ENCODE peak calls at places on chromosome 19, in six cellular contexts. P is HCT116, T is fibroblast of lung, D is IMR-90, H is GM23248, Q is endodermal cell. G is an unnamed sample.
A peak's percentile ranks its signal among the peaks of the same experiment; 100 is the strongest.

GRCh38 chr19:44988896-44989563 is 12.2 kb upstream of the RELB start:
- DNase-seq in P (peak; percentile 26), H (peak; percentile 87), T (peak; percentile 63), Q (peak; percentile 92), D (peak; percentile 62), G (peak; percentile 83)

GRCh38 chr19:54534156-54534555 is 31.5 kb downstream of the LAIR2 start:
- DNase-seq in T (no peak), H (no peak), D (no peak), P (no peak), Q (no peak), G (no peak)

GRCh38 chr19:35253316-35254286 is 4.8 kb downstream of the LSR start:
- DNase-seq in H (no peak), P (no peak), D (no peak), Q (peak; percentile 85), T (no peak), G (no peak)

GRCh38 chr19:49546825-49547565 is 19.2 kb downstream of the RCN3 start:
- DNase-seq in Q (peak; percentile 91), D (peak; percentile 89), H (peak; percentile 94), P (peak; percentile 85), T (peak; percentile 91), G (no peak)

GRCh38 chr19:18541992-18542935 is 1.1 kb downstream of the FKBP8 start:
- DNase-seq in P (no peak), H (peak; percentile 58), Q (peak; percentile 69), T (no peak), D (no peak), G (no peak)

GRCh38 chr19:11356676-11357550 is 1.7 kb downstream of the PLPPR2 start:
- DNase-seq in P (no peak), T (no peak), D (no peak), Q (no peak), H (no peak), G (no peak)

GRCh38 chr19:54938906-54939305 is 8.4 kb downstream of the NLRP7 start:
- DNase-seq in P (no peak), D (no peak), H (no peak), T (no peak), Q (no peak), G (no peak)

GRCh38 chr19:45076029-45076850 is at the start of gene ZNF296:
- DNase-seq in H (peak; percentile 63), Q (peak; percentile 94), P (peak; percentile 75), D (no peak), T (peak; percentile 43), G (peak; percentile 93)

GRCh38 chr19:48290923-48291700 is 21.2 kb downstream of the ZNF114 start:
- DNase-seq in D (peak; percentile 81), H (peak; percentile 85), Q (peak; percentile 95), T (peak; percentile 84), P (no peak), G (peak; percentile 89)

GRCh38 chr19:16342002-16342715 is 17.5 kb downstream of the KLF2 start:
- DNase-seq in Q (no peak), P (no peak), H (peak; percentile 39), D (no peak), T (no peak), G (peak; percentile 62)

GRCh38 chr19:18090545-18091216 is 3.9 kb upstream of the IL12RB1 start:
- DNase-seq in Q (no peak), T (no peak), H (peak; percentile 46), P (no peak), D (peak; percentile 28), G (no peak)

GRCh38 chr19:11460207-11460606 is 20.6 kb downstream of the ELAVL3 start:
- DNase-seq in Q (peak; percentile 61), H (no peak), P (no peak), D (no peak), T (no peak), G (no peak)

GRCh38 chr19:33273881-33274662 is 28.3 kb downstream of the CEBPA start:
- DNase-seq in H (peak; percentile 94), Q (no peak), T (peak; percentile 71), P (peak; percentile 24), D (peak; percentile 84), G (peak; percentile 66)

GRCh38 chr19:2627855-2628254 is 74.6 kb downstream of the GNG7 start:
- DNase-seq in Q (no peak), H (peak; percentile 56), P (no peak), D (peak; percentile 49), T (peak; percentile 39), G (no peak)

GRCh38 chr19:28555317-28555716 is 657.6 kb downstream of the UQCRFS1 start:
- DNase-seq in D (no peak), P (no peak), T (no peak), Q (no peak), H (no peak), G (no peak)

GRCh38 chr19:48967346-48968178 is 2.5 kb downstream of the FTL start:
- DNase-seq in H (peak; percentile 58), P (no peak), D (peak; percentile 67), Q (peak; percentile 66), T (peak; percentile 78), G (no peak)

GRCh38 chr19:21604351-21604926 is 99.0 kb downstream of the ZNF429 start:
- DNase-seq in D (peak; percentile 21), P (no peak), Q (peak; percentile 47), H (peak; percentile 60), T (peak; percentile 66), G (no peak)

GRCh38 chr19:33446156-33446917 is 72.8 kb downstream of the CEBPG start:
- DNase-seq in D (peak; percentile 57), H (peak; percentile 75), P (no peak), Q (no peak), T (no peak), G (peak; percentile 49)

GRCh38 chr19:17076539-17076919 is 952 bp downstream of the MYO9B start:
- DNase-seq in P (no peak), H (peak; percentile 44), D (no peak), Q (peak; percentile 62), T (no peak), G (no peak)

GRCh38 chr19:56877069-56877715 is 36.7 kb upstream of the PEG3 start:
- DNase-seq in H (no peak), Q (no peak), T (no peak), D (no peak), P (no peak), G (no peak)

GRCh38 chr19:54189020-54189667 is at the start of gene MBOAT7:
- DNase-seq in D (no peak), P (no peak), Q (no peak), H (no peak), T (no peak), G (no peak)

GRCh38 chr19:8512115-8512967 is 1.6 kb downstream of the ZNF414 start:
- DNase-seq in P (peak; percentile 67), Q (peak; percentile 84), T (no peak), H (peak; percentile 50), D (no peak), G (no peak)

GRCh38 chr19:48615145-48616040 is 517 bp upstream of the FAM83E start:
- DNase-seq in P (no peak), H (no peak), D (no peak), T (no peak), Q (peak; percentile 69), G (no peak)

DNA sequence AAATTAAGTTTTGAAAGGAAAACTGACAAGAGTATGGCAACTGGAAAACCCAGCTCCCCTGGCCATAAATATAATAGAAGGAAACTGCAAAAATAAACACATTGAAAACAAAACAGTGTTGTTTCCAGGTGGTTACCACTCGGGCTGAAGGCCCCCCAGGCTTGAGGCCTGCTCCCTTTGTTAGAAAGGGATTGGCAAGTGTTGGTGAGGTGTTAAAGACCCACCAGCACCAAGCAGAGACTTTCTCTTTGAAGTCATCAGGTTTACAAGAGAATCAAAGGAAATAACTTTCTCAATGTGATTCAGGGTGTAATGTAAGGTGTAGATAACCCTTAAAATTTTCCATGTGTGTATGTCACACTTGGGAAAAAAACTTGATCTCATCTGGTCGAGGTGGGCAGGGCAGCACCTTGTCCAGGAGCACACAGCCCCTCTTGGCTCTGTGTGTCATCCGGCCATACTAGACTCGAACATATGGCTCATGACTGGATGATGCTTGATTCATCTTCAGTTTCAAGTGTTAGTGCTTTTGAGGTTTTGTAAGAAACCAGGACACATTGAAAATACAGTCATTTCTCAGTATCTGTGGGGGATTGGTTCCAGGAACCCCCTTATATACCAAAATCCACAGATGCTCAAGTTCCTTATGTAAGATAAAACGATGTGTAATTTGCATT is 7.8 kb downstream of the ACTN4 start:
- DNase-seq in Q (peak; percentile 76), H (peak; percentile 66), P (no peak), D (peak; percentile 54), T (no peak), G (no peak)
- H3K4me1 ChIP-seq in Q (peaks cover 27% of the 10 kb centered on the region), H (peaks cover 91% of the 10 kb centered on the region), P (peaks cover 98% of the 10 kb centered on the region), D (peaks cover 54% of the 10 kb centered on the region), T (peaks cover 58% of the 10 kb centered on the region), G (peaks cover 66% of the 10 kb centered on the region)

DNA sequence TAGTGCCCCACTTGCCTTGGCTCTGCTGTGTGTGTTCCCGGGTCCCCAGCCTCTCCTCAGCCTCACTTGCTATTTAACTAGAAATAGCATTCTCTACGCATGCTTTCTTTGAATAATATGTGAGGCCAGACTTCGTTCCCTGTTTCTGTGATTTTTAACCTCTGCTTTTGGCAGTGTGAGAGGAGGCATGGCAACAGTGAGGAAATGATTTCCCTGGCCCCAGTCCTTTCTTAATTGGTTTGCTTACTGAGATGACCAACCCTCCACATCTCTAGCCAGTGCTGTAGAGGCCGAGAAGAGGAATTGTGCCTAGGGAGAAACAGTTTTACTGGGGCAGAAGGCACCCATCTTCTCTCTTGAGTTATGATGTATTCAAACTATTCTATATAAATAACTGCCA is 74.0 kb upstream of the NPAS1 start:
- DNase-seq in D (no peak), T (peak; percentile 28), P (no peak), Q (no peak), H (peak; percentile 56), G (no peak)
- H3K9ac ChIP-seq in D (no peak overlapping the region), T (no peak overlapping the region), P (no peak overlapping the region), Q (no peak overlapping the region), H (peak overlapping the region; percentile 63), G (peak overlapping the region; percentile 29)

GRCh38 chr19:1410136-1410786 is 2.9 kb downstream of the DAZAP1 start:
- DNase-seq in H (peak; percentile 39), Q (no peak), D (peak; percentile 63), P (no peak), T (peak; percentile 60), G (peak; percentile 61)

GRCh38 chr19:1410789-1411188 is 3.4 kb downstream of the DAZAP1 start:
- DNase-seq in P (no peak), Q (no peak), D (no peak), T (no peak), H (no peak), G (no peak)

GRCh38 chr19:1412323-1412923 is 5.0 kb downstream of the DAZAP1 start:
- DNase-seq in Q (no peak), T (no peak), H (no peak), D (no peak), P (no peak), G (no peak)

GRCh38 chr19:1411255-1412191 is 4.1 kb downstream of the DAZAP1 start:
- DNase-seq in Q (no peak), T (peak; percentile 66), D (peak; percentile 54), P (no peak), H (peak; percentile 88), G (peak; percentile 85)

GRCh38 chr19:1412995-1413889 is 5.9 kb downstream of the DAZAP1 start:
- DNase-seq in P (no peak), Q (no peak), D (no peak), T (no peak), H (no peak), G (no peak)
- H3K4me1 ChIP-seq in P (peaks cover 32% of the 10 kb centered on the region), Q (peaks cover 13% of the 10 kb centered on the region), D (peaks cover 42% of the 10 kb centered on the region), T (peaks cover 45% of the 10 kb centered on the region), H (peaks cover 37% of the 10 kb centered on the region), G (peaks cover 63% of the 10 kb centered on the region)

DNA sequence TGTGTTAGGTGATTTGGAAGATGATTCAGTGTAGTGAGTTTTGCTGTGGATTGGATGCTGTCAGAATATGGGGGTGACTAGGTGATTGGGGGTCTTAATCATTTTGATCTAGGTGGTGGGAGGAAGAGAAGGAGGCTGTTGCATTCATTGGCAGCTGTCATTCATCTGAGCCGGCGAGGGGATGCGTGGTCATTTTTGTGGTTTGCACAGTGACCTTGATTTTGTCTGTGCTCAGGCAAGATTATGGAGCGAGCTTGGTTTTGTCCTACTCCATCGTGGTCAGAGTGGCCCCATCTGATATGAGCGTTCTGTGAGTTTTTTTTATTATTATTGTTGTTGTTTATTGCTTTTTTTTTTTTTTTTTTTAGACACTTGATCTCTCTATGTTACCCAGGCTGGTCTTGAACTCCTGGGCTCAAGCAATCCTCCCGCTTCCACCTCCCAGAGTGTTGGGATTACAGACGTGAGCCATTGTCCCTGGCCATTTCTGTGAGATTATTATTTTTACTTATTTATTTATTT is 42.0 kb downstream of the SPTBN4 start:
- DNase-seq in Q (no peak), D (no peak), H (no peak), T (no peak), P (no peak), G (no peak)
- H3K9ac ChIP-seq in Q (no peak overlapping the region), D (no peak overlapping the region), H (no peak overlapping the region), T (no peak overlapping the region), P (no peak overlapping the region), G (no peak overlapping the region)

G was measured in kidney.